ENCODE peak calls at places on chromosome X, in seven cellular contexts. One of them, this sample, is unnamed.

GRCh38 chrX:51336584-51336983 is 4.0 kb downstream of the NUDT10 start:
- DNase-seq in dorsolateral prefrontal cortex: no peak
- DNase-seq in GM12864: no peak
- DNase-seq in AG10803: peak
- DNase-seq in colonic mucosa: no peak
- DNase-seq in testis: peak
- DNase-seq in astrocyte of the spinal cord: peak
- DNase-seq in this sample: no peak

GRCh38 chrX:31213941-31214340 is 142.1 kb upstream of the FTHL17 start:
- DNase-seq in dorsolateral prefrontal cortex: no peak
- DNase-seq in GM12864: no peak
- DNase-seq in AG10803: peak
- DNase-seq in colonic mucosa: no peak
- DNase-seq in testis: no peak
- DNase-seq in astrocyte of the spinal cord: peak
- DNase-seq in this sample: no peak

GRCh38 chrX:19954707-19955106 is 36.2 kb downstream of the BCLAF3 start:
- DNase-seq in dorsolateral prefrontal cortex: no peak
- DNase-seq in GM12864: no peak
- DNase-seq in AG10803: peak
- DNase-seq in colonic mucosa: no peak
- DNase-seq in testis: no peak
- DNase-seq in astrocyte of the spinal cord: no peak
- DNase-seq in this sample: no peak

GRCh38 chrX:114500622-114501021 is 83.3 kb upstream of the HTR2C start:
- DNase-seq in dorsolateral prefrontal cortex: no peak
- DNase-seq in GM12864: no peak
- DNase-seq in AG10803: no peak
- DNase-seq in colonic mucosa: no peak
- DNase-seq in testis: no peak
- DNase-seq in astrocyte of the spinal cord: no peak
- DNase-seq in this sample: no peak

GRCh38 chrX:136647969-136648368 is at the start of gene CD40LG:
- DNase-seq in dorsolateral prefrontal cortex: no peak
- DNase-seq in GM12864: no peak
- DNase-seq in AG10803: no peak
- DNase-seq in colonic mucosa: no peak
- DNase-seq in testis: no peak
- DNase-seq in astrocyte of the spinal cord: no peak
- DNase-seq in this sample: no peak

GRCh38 chrX:16130707-16131106 is 7.3 kb downstream of the GRPR start:
- DNase-seq in dorsolateral prefrontal cortex: no peak
- DNase-seq in GM12864: no peak
- DNase-seq in AG10803: no peak
- DNase-seq in colonic mucosa: no peak
- DNase-seq in testis: no peak
- DNase-seq in astrocyte of the spinal cord: no peak
- DNase-seq in this sample: no peak

GRCh38 chrX:56232221-56233082 is at the start of gene KLF8:
- DNase-seq in dorsolateral prefrontal cortex: no peak
- DNase-seq in GM12864: peak
- DNase-seq in AG10803: no peak
- DNase-seq in colonic mucosa: peak
- DNase-seq in testis: peak
- DNase-seq in astrocyte of the spinal cord: no peak
- DNase-seq in this sample: no peak

GRCh38 chrX:50700921-50701320 is 113.1 kb downstream of the SHROOM4 start:
- DNase-seq in dorsolateral prefrontal cortex: no peak
- DNase-seq in GM12864: no peak
- DNase-seq in AG10803: peak
- DNase-seq in colonic mucosa: no peak
- DNase-seq in testis: no peak
- DNase-seq in astrocyte of the spinal cord: no peak
- DNase-seq in this sample: no peak

GRCh38 chrX:48761674-48762471 is at the start of gene GLOD5:
- DNase-seq in dorsolateral prefrontal cortex: no peak
- DNase-seq in GM12864: no peak
- DNase-seq in AG10803: peak
- DNase-seq in colonic mucosa: peak
- DNase-seq in testis: peak
- DNase-seq in astrocyte of the spinal cord: no peak
- DNase-seq in this sample: no peak

GRCh38 chrX:153733651-153734240 is 9.1 kb downstream of the ABCD1 start:
- DNase-seq in dorsolateral prefrontal cortex: no peak
- DNase-seq in GM12864: no peak
- DNase-seq in AG10803: no peak
- DNase-seq in colonic mucosa: no peak
- DNase-seq in testis: no peak
- DNase-seq in astrocyte of the spinal cord: no peak
- DNase-seq in this sample: no peak

GRCh38 chrX:134929813-134930212 is 61.0 kb upstream of the SMIM10 start:
- DNase-seq in dorsolateral prefrontal cortex: no peak
- DNase-seq in GM12864: no peak
- DNase-seq in AG10803: no peak
- DNase-seq in colonic mucosa: no peak
- DNase-seq in testis: no peak
- DNase-seq in astrocyte of the spinal cord: no peak
- DNase-seq in this sample: no peak

GRCh38 chrX:54530358-54530900 is 410 bp downstream of the GNL3L start:
- DNase-seq in dorsolateral prefrontal cortex: no peak
- DNase-seq in GM12864: no peak
- DNase-seq in AG10803: peak
- DNase-seq in colonic mucosa: no peak
- DNase-seq in testis: no peak
- DNase-seq in astrocyte of the spinal cord: no peak
- DNase-seq in this sample: no peak

GRCh38 chrX:26915064-26915463 is 548.1 kb downstream of the PPP4R3C start:
- DNase-seq in dorsolateral prefrontal cortex: no peak
- DNase-seq in GM12864: no peak
- DNase-seq in AG10803: no peak
- DNase-seq in colonic mucosa: no peak
- DNase-seq in testis: no peak
- DNase-seq in astrocyte of the spinal cord: no peak
- DNase-seq in this sample: no peak

GRCh38 chrX:7112071-7112470 is 35.4 kb upstream of the STS start:
- DNase-seq in dorsolateral prefrontal cortex: no peak
- DNase-seq in GM12864: no peak
- DNase-seq in AG10803: no peak
- DNase-seq in colonic mucosa: no peak
- DNase-seq in testis: no peak
- DNase-seq in astrocyte of the spinal cord: no peak
- DNase-seq in this sample: no peak

GRCh38 chrX:140034916-140035315 is 69.6 kb upstream of the CXorf66 start:
- DNase-seq in dorsolateral prefrontal cortex: no peak
- DNase-seq in GM12864: no peak
- DNase-seq in AG10803: no peak
- DNase-seq in colonic mucosa: no peak
- DNase-seq in testis: no peak
- DNase-seq in astrocyte of the spinal cord: peak
- DNase-seq in this sample: no peak
- TF ChIP-seq CTCF in dorsolateral prefrontal cortex: no peak
- TF ChIP-seq CTCF in GM12864: peak
- TF ChIP-seq CTCF in AG10803: peak
- TF ChIP-seq CTCF in colonic mucosa: no peak
- TF ChIP-seq CTCF in testis: no peak
- TF ChIP-seq CTCF in astrocyte of the spinal cord: peak
- TF ChIP-seq CTCF in this sample: peak

DNA sequence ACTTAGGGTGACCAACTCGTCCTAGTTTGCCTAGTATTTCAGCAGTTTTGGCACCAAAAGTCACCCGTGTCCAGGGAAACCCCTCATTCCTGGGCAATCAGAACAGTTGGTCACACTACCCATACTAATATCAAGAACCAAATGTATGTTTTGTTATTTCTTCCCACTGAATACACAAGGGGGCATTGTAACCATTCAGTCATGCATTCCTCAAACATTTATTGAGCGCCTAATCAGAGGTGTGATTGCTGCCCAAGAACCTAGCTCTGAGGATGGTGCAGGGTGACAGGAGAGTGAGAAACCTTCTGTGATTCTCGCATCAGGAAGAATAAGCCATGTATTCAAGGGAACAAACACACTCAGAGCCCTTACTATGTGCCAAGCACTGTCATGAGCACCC is 69.8 kb upstream of the RAI2 start:
- DNase-seq in dorsolateral prefrontal cortex: no peak
- DNase-seq in GM12864: no peak
- DNase-seq in AG10803: no peak
- DNase-seq in colonic mucosa: no peak
- DNase-seq in testis: no peak
- DNase-seq in astrocyte of the spinal cord: no peak
- DNase-seq in this sample: no peak
- TF ChIP-seq CTCF in dorsolateral prefrontal cortex: no peak
- TF ChIP-seq CTCF in GM12864: no peak
- TF ChIP-seq CTCF in AG10803: no peak
- TF ChIP-seq CTCF in colonic mucosa: no peak
- TF ChIP-seq CTCF in testis: no peak
- TF ChIP-seq CTCF in astrocyte of the spinal cord: no peak
- TF ChIP-seq CTCF in this sample: peak

DNA sequence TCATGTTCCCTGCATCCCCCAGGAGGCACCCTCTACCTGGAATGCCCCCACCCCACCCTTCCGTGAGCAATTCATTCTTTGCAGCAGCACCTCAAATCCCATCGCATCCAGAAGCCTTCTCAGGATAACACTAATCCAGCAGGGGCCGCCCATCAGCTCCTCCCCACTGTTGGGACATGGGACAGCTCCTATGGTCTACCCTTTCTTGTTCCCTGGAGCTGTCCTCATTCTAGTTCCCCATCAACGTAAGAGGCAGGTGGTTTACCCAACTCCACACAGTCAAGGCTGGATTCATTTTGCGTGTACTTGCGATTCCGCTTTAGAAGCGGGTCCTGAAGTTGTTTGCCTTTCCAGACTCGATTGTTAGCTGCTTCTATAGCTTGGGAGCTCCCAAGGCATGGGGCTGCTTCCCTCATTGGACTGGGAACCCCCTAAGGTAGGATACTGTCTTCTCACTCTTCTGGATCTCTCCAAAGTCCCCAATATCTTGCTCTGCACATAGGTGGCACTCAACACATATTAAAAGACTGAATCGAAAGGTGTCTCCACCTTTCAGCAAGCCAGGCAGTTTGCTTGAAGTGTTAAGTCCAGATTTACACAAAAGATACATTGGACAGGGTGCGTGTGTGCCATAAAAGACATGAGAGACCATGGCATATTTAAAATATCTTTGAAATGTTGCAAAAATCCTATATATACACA is 942 bp upstream of the APLN start:
- DNase-seq in dorsolateral prefrontal cortex: no peak
- DNase-seq in GM12864: no peak
- DNase-seq in AG10803: no peak
- DNase-seq in colonic mucosa: no peak
- DNase-seq in testis: no peak
- DNase-seq in astrocyte of the spinal cord: no peak
- DNase-seq in this sample: no peak
- TF ChIP-seq CTCF in dorsolateral prefrontal cortex: no peak
- TF ChIP-seq CTCF in GM12864: peak
- TF ChIP-seq CTCF in AG10803: peak
- TF ChIP-seq CTCF in colonic mucosa: no peak
- TF ChIP-seq CTCF in testis: no peak
- TF ChIP-seq CTCF in astrocyte of the spinal cord: no peak
- TF ChIP-seq CTCF in this sample: peak

GRCh38 chrX:108132034-108132433 is 40.5 kb downstream of the ATG4A start:
- DNase-seq in dorsolateral prefrontal cortex: no peak
- DNase-seq in GM12864: no peak
- DNase-seq in AG10803: no peak
- DNase-seq in colonic mucosa: no peak
- DNase-seq in testis: no peak
- DNase-seq in astrocyte of the spinal cord: no peak
- DNase-seq in this sample: no peak

GRCh38 chrX:108130889-108131288 is 39.3 kb downstream of the ATG4A start:
- DNase-seq in dorsolateral prefrontal cortex: no peak
- DNase-seq in GM12864: no peak
- DNase-seq in AG10803: no peak
- DNase-seq in colonic mucosa: no peak
- DNase-seq in testis: no peak
- DNase-seq in astrocyte of the spinal cord: no peak
- DNase-seq in this sample: no peak

GRCh38 chrX:108131471-108131870 is 39.9 kb downstream of the ATG4A start:
- DNase-seq in dorsolateral prefrontal cortex: no peak
- DNase-seq in GM12864: no peak
- DNase-seq in AG10803: no peak
- DNase-seq in colonic mucosa: no peak
- DNase-seq in testis: no peak
- DNase-seq in astrocyte of the spinal cord: peak
- DNase-seq in this sample: no peak

GRCh38 chrX:108138814-108139213 is 47.2 kb downstream of the ATG4A start:
- DNase-seq in dorsolateral prefrontal cortex: no peak
- DNase-seq in GM12864: no peak
- DNase-seq in AG10803: no peak
- DNase-seq in colonic mucosa: no peak
- DNase-seq in testis: no peak
- DNase-seq in astrocyte of the spinal cord: no peak
- DNase-seq in this sample: no peak

GRCh38 chrX:108134724-108135123 is 43.1 kb downstream of the ATG4A start:
- DNase-seq in dorsolateral prefrontal cortex: no peak
- DNase-seq in GM12864: no peak
- DNase-seq in AG10803: no peak
- DNase-seq in colonic mucosa: no peak
- DNase-seq in testis: no peak
- DNase-seq in astrocyte of the spinal cord: no peak
- DNase-seq in this sample: no peak
- TF ChIP-seq CTCF in dorsolateral prefrontal cortex: no peak
- TF ChIP-seq CTCF in GM12864: no peak
- TF ChIP-seq CTCF in AG10803: no peak
- TF ChIP-seq CTCF in colonic mucosa: no peak
- TF ChIP-seq CTCF in testis: no peak
- TF ChIP-seq CTCF in astrocyte of the spinal cord: no peak
- TF ChIP-seq CTCF in this sample: no peak